ENCODE peak calls at places on chromosomes 11 and 22, in ten cellular contexts. L is nucleus accumbens; K is SK-N-SH; W is neuronal stem cell; S is H7; R is stimulated activated CD4-positive, alpha-beta T cell treated with anti-CD3 and anti-CD28 coated beads, Interleukin-2, amount 100 ng/mL, for 24 hours; Z is Right ventricle myocardium superior; H is naive thymus-derived CD4-positive, alpha-beta T cell; A is lower leg skin; Q is occipital lobe. Y is an unnamed sample.

GRCh38 chr22:19875061-19875530 is 20.4 kb upstream of the GNB1L start:
- DNase-seq in S (no peak), K (no peak), Z (no peak), R (no peak), L (no peak), Q (no peak), W (no peak), H (no peak), A (no peak), Y (no peak)

GRCh38 chr11:76155455-76156232 is 50.7 kb downstream of the WNT11 start:
- DNase-seq in K (peak; percentile 83), W (no peak), Z (no peak), Q (no peak), H (no peak), R (no peak), L (no peak), S (no peak), A (no peak), Y (no peak)

GRCh38 chr11:28107331-28107725 is 628 bp downstream of the KIF18A start:
- DNase-seq in L (no peak), Z (no peak), K (peak; percentile 18), Q (no peak), A (no peak), W (no peak), S (peak; percentile 4), H (peak; percentile 32), R (no peak), Y (no peak)

GRCh38 chr11:59011672-59012071 is 72.4 kb downstream of the GLYATL1 start:
- DNase-seq in K (no peak), A (no peak), Z (no peak), Q (no peak), R (no peak), W (peak; percentile 47), L (no peak), S (peak; percentile 42), H (no peak), Y (no peak)

GRCh38 chr11:111541209-111542061 is 915 bp downstream of the LAYN start:
- DNase-seq in Q (no peak), Z (peak; percentile 77), A (no peak), H (no peak), L (peak; percentile 13), S (peak; percentile 70), K (peak; percentile 59), R (peak; percentile 16), W (peak; percentile 9), Y (peak; percentile 41)

GRCh38 chr11:3867209-3868071 is 12.0 kb downstream of the STIM1 start:
- DNase-seq in H (peak; percentile 41), Z (peak; percentile 51), L (no peak), R (no peak), K (peak; percentile 34), W (no peak), A (no peak), Q (no peak), S (no peak), Y (no peak)

GRCh38 chr11:12248330-12248729 is 129.0 kb upstream of the PARVA start:
- DNase-seq in K (peak; percentile 59), W (no peak), H (no peak), A (no peak), Q (peak; percentile 46), L (peak; percentile 53), R (no peak), Z (peak; percentile 89), S (no peak), Y (no peak)

GRCh38 chr22:28181332-28181731 is 262.3 kb upstream of the PITPNB start:
- DNase-seq in K (no peak), S (no peak), W (no peak), A (no peak), Z (no peak), L (no peak), H (no peak), Q (no peak), R (no peak), Y (no peak)

GRCh38 chr22:46629291-46629690 is 9.1 kb downstream of the GRAMD4 start:
- DNase-seq in A (no peak), Z (no peak), H (no peak), L (no peak), R (no peak), K (no peak), S (no peak), Q (no peak), W (no peak), Y (no peak)

GRCh38 chr11:119108151-119108856 is 1.2 kb downstream of the C2CD2L start:
- DNase-seq in L (no peak), S (peak; percentile 70), R (peak; percentile 50), A (no peak), W (no peak), K (peak; percentile 49), Q (no peak), H (peak; percentile 50), Z (no peak), Y (peak; percentile 57)

GRCh38 chr11:5242933-5243844 is 6.5 kb downstream of the HBG1 start:
- DNase-seq in K (no peak), S (no peak), R (no peak), Q (no peak), W (no peak), A (no peak), L (no peak), Z (no peak), H (no peak), Y (peak; percentile 3)

Y was measured in LHCN-M2.